ENCODE peak calls at places on chromosomes 6 and 20, in five cellular contexts. Y is CD8-positive, alpha-beta memory T cell; I is fibroblast of villous mesenchyme; A is HCT116; H is mucosa of descending colon. F is an unnamed sample.
A peak's percentile ranks its signal among the peaks of the same experiment; 100 is the strongest.

GRCh38 chr6:115485400-115485799 is 575.3 kb downstream of the FRK start:
- DNase-seq in Y (no peak), I (peak; percentile 1), A (no peak), H (no peak), F (no peak)

GRCh38 chr20:50056951-50057403 is 56.0 kb downstream of the UBE2V1 start:
- DNase-seq in Y (no peak), I (no peak), A (no peak), H (no peak), F (no peak)

GRCh38 chr6:152110878-152111820 is 303.7 kb downstream of the ESR1 start:
- DNase-seq in Y (no peak), I (peak; percentile 97), A (no peak), H (no peak), F (no peak)

GRCh38 chr6:155186052-155186658 is 77.7 kb upstream of the CLDN20 start:
- DNase-seq in Y (no peak), I (no peak), A (no peak), H (no peak), F (no peak)

GRCh38 chr20:63115651-63116411 is 100.1 kb downstream of the YTHDF1 start:
- DNase-seq in Y (no peak), I (no peak), A (no peak), H (peak; percentile 6), F (no peak)

GRCh38 chr6:40543133-40543532 is 44.0 kb downstream of the LRFN2 start:
- DNase-seq in Y (no peak), I (no peak), A (no peak), H (no peak), F (no peak)

GRCh38 chr20:19903168-19903676 is 113.9 kb upstream of the NAA20 start:
- DNase-seq in Y (no peak), I (peak; percentile 91), A (no peak), H (peak; percentile 43), F (no peak)

GRCh38 chr6:70957284-70957617 is 391 bp upstream of the B3GAT2 start:
- DNase-seq in Y (peak; percentile 2), I (no peak), A (no peak), H (no peak), F (no peak)

GRCh38 chr6:162489406-162489976 is 238.1 kb downstream of the PRKN start:
- DNase-seq in Y (no peak), I (no peak), A (no peak), H (no peak), F (no peak)

GRCh38 chr6:63816979-63817436 is 181.4 kb downstream of the PHF3 start:
- DNase-seq in Y (no peak), I (peak; percentile 33), A (no peak), H (no peak), F (no peak)

GRCh38 chr6:168265827-168266815 is 53.5 kb downstream of the DACT2 start:
- DNase-seq in Y (no peak), I (no peak), A (no peak), H (no peak), F (no peak)

GRCh38 chr6:108114861-108115597 is 40.5 kb upstream of the OSTM1 start:
- DNase-seq in Y (no peak), I (peak; percentile 44), A (no peak), H (peak; percentile 56), F (peak; percentile 27)

GRCh38 chr20:60240986-60241385 is 282.8 kb downstream of the CDH26 start:
- DNase-seq in Y (no peak), I (no peak), A (no peak), H (no peak), F (no peak)

GRCh38 chr20:50251992-50252491 is 61.4 kb downstream of the CEBPB start:
- DNase-seq in Y (no peak), I (no peak), A (no peak), H (no peak), F (no peak)

GRCh38 chr20:49452011-49452482 is 30.4 kb downstream of the KCNB1 start:
- DNase-seq in Y (no peak), I (no peak), A (no peak), H (no peak), F (no peak)

GRCh38 chr6:113662688-113663333 is 194.3 kb upstream of the MARCKS start:
- DNase-seq in Y (no peak), I (no peak), A (no peak), H (no peak), F (no peak)

GRCh38 chr6:149830731-149831379 is 33.3 kb downstream of the LRP11 start:
- DNase-seq in Y (no peak), I (no peak), A (no peak), H (no peak), F (no peak)

GRCh38 chr6:108168501-108168979 is 2.7 kb downstream of the NR2E1 start:
- DNase-seq in Y (no peak), I (peak; percentile 13), A (no peak), H (peak; percentile 51), F (no peak)

GRCh38 chr20:50850721-50851286 is 55.9 kb downstream of the BCAS4 start:
- DNase-seq in Y (no peak), I (no peak), A (no peak), H (no peak), F (no peak)

GRCh38 chr6:34531580-34532201 is 24.4 kb downstream of the SPDEF start:
- DNase-seq in Y (peak; percentile 34), I (peak; percentile 85), A (peak; percentile 19), H (peak; percentile 51), F (no peak)
- H3K4me3 ChIP-seq in Y (no peak overlapping the region), I (peak overlapping the region; percentile 46), A (no peak overlapping the region), H (no peak overlapping the region), F (no peak overlapping the region)

GRCh38 chr6:84767591-84768201 is 3.3 kb upstream of the TBX18 start:
- DNase-seq in Y (no peak), I (no peak), A (no peak), H (no peak), F (no peak)
- H3K4me3 ChIP-seq in Y (no peak overlapping the region), I (no peak overlapping the region), A (no peak overlapping the region), H (no peak overlapping the region), F (no peak overlapping the region)

DNA sequence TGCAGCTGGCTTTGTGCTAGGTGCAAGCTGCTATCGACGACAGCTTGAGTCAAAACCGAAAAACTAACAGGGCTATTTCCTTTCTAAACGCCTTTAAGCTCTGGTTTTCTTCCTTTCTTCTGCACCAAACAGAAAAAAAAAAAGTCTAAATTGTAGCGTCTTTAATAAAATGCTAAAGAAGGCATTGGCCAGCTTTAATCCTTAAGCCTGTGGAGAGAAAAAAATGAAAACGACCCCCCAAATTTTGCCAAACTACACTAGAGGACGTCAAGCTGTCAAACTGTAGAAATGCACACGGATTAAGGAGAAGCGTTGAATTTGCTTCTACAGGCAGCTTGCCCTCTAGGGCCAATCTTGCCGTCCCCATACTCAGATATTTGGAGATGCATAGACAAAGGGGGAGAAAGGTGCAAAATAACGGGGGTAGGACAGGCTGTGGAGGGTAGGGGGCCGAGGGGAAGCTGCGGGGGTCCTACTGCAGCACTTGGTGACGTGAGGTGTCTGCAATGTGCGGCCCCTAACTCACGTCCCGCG is 1.5 kb upstream of the NRN1 start:
- DNase-seq in Y (no peak), I (no peak), A (no peak), H (no peak), F (no peak)
- H3K4me3 ChIP-seq in Y (peak overlapping the region; percentile 50), I (peak overlapping the region; percentile 41), A (peak overlapping the region; percentile 61), H (no peak overlapping the region), F (peak overlapping the region; percentile 47)

DNA sequence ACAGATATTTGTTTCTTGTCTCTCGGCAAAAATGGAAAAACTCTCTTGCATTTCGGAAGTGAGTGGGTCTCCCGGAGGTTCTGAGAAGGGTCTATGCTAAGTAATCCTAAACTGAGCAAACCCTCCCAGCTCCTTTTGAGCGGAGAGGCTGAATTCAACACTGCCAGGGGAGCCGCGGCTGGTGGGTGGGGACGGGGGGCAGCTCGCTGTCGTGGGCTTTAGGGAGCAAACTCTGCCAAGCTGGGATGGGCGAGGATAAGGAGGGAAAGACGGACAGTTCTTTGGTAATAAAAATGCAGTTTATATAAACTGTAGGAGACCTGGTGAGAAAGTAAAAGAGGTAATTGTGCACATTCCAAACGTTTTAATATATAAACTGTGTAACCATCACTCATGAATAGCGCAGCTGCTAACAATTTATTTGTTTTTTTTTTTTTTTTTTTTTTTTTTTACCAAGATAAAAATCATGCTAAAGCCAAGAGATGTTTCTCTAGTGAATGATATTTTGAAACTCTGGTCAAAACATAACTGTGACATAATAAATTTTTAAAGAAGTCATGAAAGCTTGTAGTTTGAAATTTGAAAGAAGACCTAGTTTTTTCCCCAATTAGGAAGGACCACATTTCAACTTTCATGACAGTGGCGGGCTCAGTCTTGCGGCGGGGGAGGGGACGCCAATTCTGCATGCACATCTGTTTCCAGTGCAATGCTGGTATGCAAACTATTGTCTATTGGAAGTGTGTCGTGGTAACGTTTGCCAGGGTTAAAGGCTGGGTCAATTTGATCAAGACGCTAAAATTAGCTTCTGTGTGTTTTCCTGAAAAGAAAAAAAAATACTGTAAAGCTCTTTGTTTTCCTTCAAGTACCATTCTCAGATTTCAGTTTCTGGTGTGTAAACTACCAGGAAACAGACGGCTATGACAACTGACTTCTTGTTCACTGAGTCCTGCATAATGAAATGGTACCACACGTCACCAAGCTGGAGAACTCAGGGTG is 211.8 kb downstream of the FOXC1 start:
- DNase-seq in Y (no peak), I (peak; percentile 34), A (no peak), H (no peak), F (no peak)
- H3K4me3 ChIP-seq in Y (no peak overlapping the region), I (peak overlapping the region; percentile 13), A (no peak overlapping the region), H (no peak overlapping the region), F (no peak overlapping the region)

DNA sequence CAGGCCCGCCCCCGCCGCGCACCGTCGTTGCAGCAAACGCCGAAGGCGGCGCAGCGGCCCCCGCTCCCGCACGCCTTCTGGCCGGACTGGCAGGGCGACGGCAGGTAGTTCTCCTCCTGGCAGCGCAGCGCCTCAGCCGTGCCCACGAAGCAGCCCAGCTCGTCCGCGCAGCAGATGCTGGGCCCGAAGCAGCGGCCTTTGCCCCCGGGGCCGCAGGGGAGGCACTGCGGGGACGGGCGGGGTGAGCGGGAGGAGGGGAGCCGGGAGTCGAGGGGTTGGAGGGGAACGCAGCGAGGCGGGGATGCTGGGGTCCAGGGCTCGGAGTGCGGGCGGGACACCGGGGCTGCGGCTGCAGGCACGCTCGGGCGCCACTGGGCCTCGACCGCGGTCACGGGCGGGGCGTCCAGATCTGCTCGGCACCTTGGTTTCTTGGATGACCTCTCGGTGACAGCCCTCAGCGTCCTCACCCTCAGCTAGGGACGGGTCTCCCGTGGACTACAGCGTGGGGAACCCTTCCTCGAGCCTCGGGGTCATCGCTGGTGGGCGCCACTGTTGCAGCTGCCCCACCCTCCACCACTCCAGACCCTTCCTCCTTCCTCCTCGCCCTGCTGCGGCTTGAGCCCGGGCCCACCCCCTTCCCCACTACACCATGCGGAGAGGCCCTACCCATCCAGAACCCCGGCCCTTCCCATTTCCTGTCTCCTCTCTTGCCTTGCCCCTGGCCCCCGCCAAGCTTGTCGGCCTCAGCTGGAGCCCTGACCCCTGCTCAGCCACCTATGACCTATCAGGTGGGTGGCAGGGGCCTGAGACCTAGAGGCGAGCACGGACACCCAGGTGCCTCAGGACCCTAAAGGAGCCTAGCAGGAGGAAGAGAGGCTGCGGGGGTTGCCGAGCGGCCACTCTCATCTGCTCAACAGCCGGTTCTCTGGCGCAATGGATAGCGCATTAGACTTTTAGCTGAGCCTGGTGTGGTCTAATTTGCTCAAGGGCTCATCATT is 1.3 kb downstream of the AVP start:
- DNase-seq in Y (no peak), I (no peak), A (no peak), H (peak; percentile 26), F (no peak)
- H3K4me3 ChIP-seq in Y (no peak overlapping the region), I (no peak overlapping the region), A (no peak overlapping the region), H (no peak overlapping the region), F (peak overlapping the region; percentile 35)

F was measured in CD8-positive, alpha-beta T cell.